ENCODE peak calls at places on chromosomes 4 and X, in six cellular contexts. B is AG10803, P is lower leg skin, I is heart left ventricle, E is epithelial cell of esophagus, K is upper lobe of right lung. Q is an unnamed sample.

GRCh38 chrX:134484039-134484438 is 24.1 kb downstream of the HPRT1 start:
- DNase-seq in B (peak), P (no peak), I (no peak), E (peak), K (no peak), Q (no peak)

GRCh38 chr4:147778942-147779341 is 47.1 kb downstream of the ARHGAP10 start:
- DNase-seq in B (no peak), P (no peak), I (no peak), E (no peak), K (no peak), Q (no peak)

GRCh38 chr4:84336964-84337705 is 162.0 kb downstream of the NKX6-1 start:
- DNase-seq in B (no peak), P (no peak), I (no peak), E (no peak), K (no peak), Q (no peak)

GRCh38 chr4:52848255-52848654 is 13.9 kb upstream of the RASL11B start:
- DNase-seq in B (no peak), P (no peak), I (no peak), E (peak), K (no peak), Q (no peak)

GRCh38 chr4:74474345-74475099 is 29.6 kb downstream of the AREG start:
- DNase-seq in B (peak), P (no peak), I (no peak), E (peak), K (no peak), Q (no peak)

GRCh38 chr4:1241466-1241935 is 7.4 kb downstream of the CTBP1 start:
- DNase-seq in B (no peak), P (no peak), I (peak), E (no peak), K (no peak), Q (peak)

GRCh38 chrX:38175140-38175539 is 45.5 kb downstream of the SRPX start:
- DNase-seq in B (no peak), P (no peak), I (no peak), E (peak), K (no peak), Q (no peak)

GRCh38 chr4:81648576-81649272 is 177.0 kb upstream of the RASGEF1B start:
- DNase-seq in B (no peak), P (no peak), I (no peak), E (no peak), K (no peak), Q (no peak)

GRCh38 chr4:158410272-158410671 is 111.4 kb upstream of the RXFP1 start:
- DNase-seq in B (peak), P (no peak), I (no peak), E (peak), K (no peak), Q (no peak)

GRCh38 chr4:126778348-126778747 is 854.4 kb upstream of the INTU start:
- DNase-seq in B (peak), P (no peak), I (no peak), E (peak), K (no peak), Q (no peak)

GRCh38 chrX:84118769-84119168 is 69.2 kb downstream of the RPS6KA6 start:
- DNase-seq in B (no peak), P (no peak), I (no peak), E (peak), K (no peak), Q (no peak)

GRCh38 chrX:13007519-13008188 is 32.7 kb downstream of the TMSB4X start:
- DNase-seq in B (peak), P (no peak), I (no peak), E (peak), K (no peak), Q (no peak)

GRCh38 chr4:177010421-177010820 is 217.7 kb upstream of the VEGFC start:
- DNase-seq in B (peak), P (no peak), I (no peak), E (peak), K (no peak), Q (no peak)

GRCh38 chr4:105715692-105716278 is 7.2 kb downstream of the GSTCD start:
- DNase-seq in B (peak), P (no peak), I (no peak), E (peak), K (no peak), Q (no peak)

GRCh38 chr4:150217192-150217591 is 138.9 kb downstream of the DCLK2 start:
- DNase-seq in B (peak), P (no peak), I (no peak), E (peak), K (no peak), Q (no peak)

GRCh38 chr4:118955515-118955914 is 66.9 kb downstream of the SYNPO2 start:
- DNase-seq in B (peak), P (no peak), I (no peak), E (no peak), K (no peak), Q (no peak)

GRCh38 chrX:3046253-3046909 is 5.1 kb downstream of the ARSF start:
- DNase-seq in B (peak), P (no peak), I (no peak), E (no peak), K (no peak), Q (no peak)

GRCh38 chr4:38091636-38092035 is 131.4 kb downstream of the PTTG2 start:
- DNase-seq in B (peak), P (no peak), I (no peak), E (peak), K (no peak), Q (no peak)

GRCh38 chrX:110853610-110854009 is 58.0 kb upstream of the CHRDL1 start:
- DNase-seq in B (peak), P (no peak), I (no peak), E (peak), K (no peak), Q (no peak)

GRCh38 chr4:2792711-2793577 is at the start of gene SH3BP2:
- DNase-seq in B (peak), P (peak), I (peak), E (peak), K (peak), Q (peak)

GRCh38 chr4:109041463-109041862 is 261.0 kb downstream of the COL25A1 start:
- DNase-seq in B (peak), P (no peak), I (no peak), E (no peak), K (no peak), Q (no peak)

GRCh38 chrX:126551725-126552312 is 795 bp downstream of the DCAF12L1 start:
- DNase-seq in B (no peak), P (no peak), I (no peak), E (no peak), K (no peak), Q (no peak)

GRCh38 chr4:6461301-6462165 is 10.9 kb downstream of the PPP2R2C start:
- DNase-seq in B (no peak), P (peak), I (no peak), E (no peak), K (peak), Q (no peak)

GRCh38 chr4:8407756-8408155 is 32.8 kb downstream of the ACOX3 start:
- DNase-seq in B (no peak), P (no peak), I (no peak), E (no peak), K (no peak), Q (no peak)

GRCh38 chr4:173763374-173763773 is 233.3 kb upstream of the HAND2 start:
- DNase-seq in B (no peak), P (no peak), I (no peak), E (no peak), K (no peak), Q (no peak)

GRCh38 chr4:185096032-185096653 is 46.9 kb upstream of the SLC25A4 start:
- DNase-seq in B (peak), P (no peak), I (peak), E (peak), K (no peak), Q (no peak)

GRCh38 chr4:38600575-38600974 is 63.4 kb upstream of the KLF3 start:
- DNase-seq in B (no peak), P (no peak), I (no peak), E (no peak), K (no peak), Q (no peak)

GRCh38 chr4:20528508-20528907 is 171.8 kb upstream of the PACRGL start:
- DNase-seq in B (peak), P (no peak), I (no peak), E (peak), K (no peak), Q (no peak)

GRCh38 chr4:84596826-84597225 is 13.9 kb downstream of the CDS1 start:
- DNase-seq in B (no peak), P (no peak), I (no peak), E (peak), K (peak), Q (no peak)

GRCh38 chrX:72102760-72103159 is 29.0 kb downstream of the RTL5 start:
- DNase-seq in B (no peak), P (peak), I (no peak), E (no peak), K (no peak), Q (no peak)

GRCh38 chrX:36908801-36909403 is 99.3 kb upstream of the FAM47C start:
- DNase-seq in B (peak), P (no peak), I (no peak), E (peak), K (no peak), Q (no peak)

GRCh38 chr4:159487284-159487747 is 384.4 kb downstream of the RAPGEF2 start:
- DNase-seq in B (peak), P (no peak), I (peak), E (peak), K (no peak), Q (no peak)

GRCh38 chr4:87060957-87061356 is 126.1 kb downstream of the AFF1 start:
- DNase-seq in B (peak), P (no peak), I (no peak), E (peak), K (no peak), Q (no peak)

GRCh38 chr4:87056884-87057283 is 122.1 kb downstream of the AFF1 start:
- DNase-seq in B (no peak), P (no peak), I (no peak), E (no peak), K (no peak), Q (no peak)

GRCh38 chr4:87057835-87058234 is 123.0 kb downstream of the AFF1 start:
- DNase-seq in B (no peak), P (no peak), I (no peak), E (no peak), K (no peak), Q (no peak)

GRCh38 chr4:87055340-87055739 is 120.5 kb downstream of the AFF1 start:
- DNase-seq in B (no peak), P (no peak), I (no peak), E (no peak), K (no peak), Q (no peak)

DNA sequence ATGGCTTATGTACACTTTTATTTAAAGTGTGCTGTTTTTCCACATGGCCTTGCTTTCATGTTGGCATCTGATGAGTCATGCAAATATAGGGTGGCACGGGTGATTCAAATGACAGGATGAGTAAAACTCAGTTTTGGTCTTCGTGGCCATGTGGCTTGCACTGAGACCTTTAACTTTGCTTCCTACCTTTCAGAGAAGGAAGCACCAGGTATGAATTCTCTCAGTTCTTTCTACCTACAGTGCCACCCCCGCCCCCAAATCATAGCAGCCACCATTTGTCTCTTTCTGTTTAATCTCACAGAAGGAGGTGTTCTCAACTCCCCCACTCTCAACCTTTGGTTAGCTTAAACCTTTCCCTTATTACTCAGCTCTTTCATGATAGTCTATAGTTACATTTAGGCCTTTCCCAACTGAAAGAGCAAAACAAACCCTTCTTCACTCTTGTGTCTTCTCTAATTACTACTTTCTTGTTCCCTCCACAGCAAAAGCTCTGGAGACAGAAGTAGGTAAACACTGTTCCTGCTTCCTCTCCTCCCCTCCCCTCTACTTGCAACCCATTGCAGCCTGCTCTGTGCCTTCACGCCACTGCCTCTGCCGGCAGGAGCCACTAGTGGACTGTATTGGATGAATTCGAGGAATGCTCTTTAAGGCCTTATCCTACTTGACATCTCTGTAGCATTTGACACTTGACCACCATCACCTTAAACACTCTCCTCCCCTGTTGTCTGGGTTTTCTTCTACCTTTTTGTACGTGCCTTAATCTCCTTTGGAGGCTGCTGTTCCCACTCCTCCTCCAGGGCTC is 123.7 kb downstream of the AFF1 start:
- DNase-seq in B (no peak), P (no peak), I (no peak), E (peak), K (peak), Q (no peak)
- TF ChIP-seq CTCF in B (no peak), P (no peak), I (peak), E (no peak), K (peak), Q (no peak)

DNA sequence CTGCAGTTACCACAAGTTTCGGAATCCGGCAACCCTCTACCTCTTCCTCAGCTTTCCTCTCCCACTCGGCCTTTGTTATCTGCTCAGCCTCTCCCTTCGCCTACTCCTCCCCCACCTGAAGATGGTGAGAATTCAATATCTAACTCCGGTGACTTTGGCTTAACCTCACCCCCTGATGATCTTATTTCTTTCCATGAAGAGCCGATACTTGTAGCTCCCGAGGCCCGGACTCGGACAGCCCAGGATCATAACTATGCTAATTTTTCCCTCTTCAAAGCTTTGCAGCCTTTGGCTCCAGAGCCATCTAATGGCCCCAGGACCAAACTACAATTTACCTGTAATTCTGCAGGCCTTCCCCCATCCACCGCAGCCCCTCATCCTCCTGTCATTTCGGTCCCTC is 32.0 kb upstream of the MGST2 start:
- DNase-seq in B (peak), P (no peak), I (peak), E (peak), K (no peak), Q (no peak)
- TF ChIP-seq CTCF in B (peak), P (no peak), I (peak), E (peak), K (peak), Q (no peak)

GRCh38 chrX:69424161-69424560 is 80.0 kb upstream of the NALF2 start:
- DNase-seq in B (peak), P (no peak), I (no peak), E (peak), K (no peak), Q (no peak)
- TF ChIP-seq CTCF in B (peak), P (no peak), I (peak), E (no peak), K (peak), Q (no peak)

DNA sequence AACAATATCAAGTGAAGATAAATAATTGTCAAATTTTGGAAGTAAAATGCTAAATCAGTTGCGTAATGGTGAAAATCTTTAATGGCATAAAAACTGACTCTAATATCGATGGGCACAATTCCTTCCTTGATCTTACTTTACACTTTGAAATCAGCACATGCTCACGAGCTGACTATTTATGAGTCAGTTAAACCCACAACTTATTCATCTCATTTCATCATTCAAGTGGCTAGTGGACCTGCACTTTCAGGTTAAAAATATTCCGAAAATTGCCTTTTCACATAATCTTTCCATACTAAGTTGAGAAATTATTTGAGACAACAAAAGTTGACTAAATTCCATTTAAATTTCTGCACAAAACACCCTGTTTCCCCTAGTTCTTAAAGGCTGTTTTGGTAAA is 582.1 kb upstream of the TENM3 start:
- DNase-seq in B (peak), P (no peak), I (no peak), E (peak), K (no peak), Q (no peak)
- TF ChIP-seq CTCF in B (no peak), P (no peak), I (no peak), E (no peak), K (no peak), Q (no peak)

GRCh38 chr4:112910109-112910736 is 139.2 kb upstream of the ANK2 start:
- DNase-seq in B (peak), P (no peak), I (no peak), E (no peak), K (no peak), Q (no peak)
- TF ChIP-seq CTCF in B (peak), P (no peak), I (peak), E (no peak), K (no peak), Q (no peak)

GRCh38 chrX:136767104-136767941 is 13.4 kb downstream of the ARHGEF6 start:
- DNase-seq in B (peak), P (peak), I (peak), E (peak), K (peak), Q (peak)
- TF ChIP-seq CTCF in B (no peak), P (no peak), I (peak), E (no peak), K (no peak), Q (peak)

GRCh38 chrX:27555514-27555913 is 34.6 kb upstream of the DCAF8L2 start:
- DNase-seq in B (no peak), P (no peak), I (no peak), E (peak), K (no peak), Q (no peak)
- TF ChIP-seq CTCF in B (no peak), P (no peak), I (peak), E (peak), K (peak), Q (no peak)

GRCh38 chr4:154312246-154312645 is 179.4 kb downstream of the DCHS2 start:
- DNase-seq in B (no peak), P (no peak), I (no peak), E (no peak), K (no peak), Q (no peak)

GRCh38 chr4:154315741-154316140 is 175.9 kb downstream of the DCHS2 start:
- DNase-seq in B (no peak), P (no peak), I (no peak), E (no peak), K (no peak), Q (no peak)

GRCh38 chr4:154313004-154313587 is 178.5 kb downstream of the DCHS2 start:
- DNase-seq in B (no peak), P (no peak), I (no peak), E (no peak), K (no peak), Q (no peak)

GRCh38 chr4:154317600-154317999 is 174.0 kb downstream of the DCHS2 start:
- DNase-seq in B (no peak), P (no peak), I (no peak), E (no peak), K (no peak), Q (no peak)

DNA sequence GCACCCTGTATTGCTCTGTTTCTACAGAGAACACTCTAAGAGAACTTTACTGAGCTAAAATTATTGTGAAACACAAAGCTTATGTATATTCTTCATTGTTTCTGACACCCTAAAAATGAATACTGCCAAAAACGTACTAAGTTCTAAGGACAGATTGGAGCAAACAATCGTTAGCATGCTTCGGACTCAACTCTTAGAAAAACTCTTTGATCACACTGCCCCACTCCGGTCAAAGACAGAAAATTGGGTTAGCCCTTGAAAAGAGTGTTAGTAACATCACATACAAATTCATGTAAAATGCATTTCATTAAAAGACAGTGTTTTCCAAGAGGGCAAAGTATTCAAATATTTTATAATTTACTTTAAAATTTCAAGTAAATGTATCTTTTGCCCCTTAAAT is 177.4 kb downstream of the DCHS2 start:
- DNase-seq in B (peak), P (no peak), I (no peak), E (peak), K (no peak), Q (no peak)
- TF ChIP-seq CTCF in B (peak), P (no peak), I (peak), E (peak), K (peak), Q (no peak)

DNA sequence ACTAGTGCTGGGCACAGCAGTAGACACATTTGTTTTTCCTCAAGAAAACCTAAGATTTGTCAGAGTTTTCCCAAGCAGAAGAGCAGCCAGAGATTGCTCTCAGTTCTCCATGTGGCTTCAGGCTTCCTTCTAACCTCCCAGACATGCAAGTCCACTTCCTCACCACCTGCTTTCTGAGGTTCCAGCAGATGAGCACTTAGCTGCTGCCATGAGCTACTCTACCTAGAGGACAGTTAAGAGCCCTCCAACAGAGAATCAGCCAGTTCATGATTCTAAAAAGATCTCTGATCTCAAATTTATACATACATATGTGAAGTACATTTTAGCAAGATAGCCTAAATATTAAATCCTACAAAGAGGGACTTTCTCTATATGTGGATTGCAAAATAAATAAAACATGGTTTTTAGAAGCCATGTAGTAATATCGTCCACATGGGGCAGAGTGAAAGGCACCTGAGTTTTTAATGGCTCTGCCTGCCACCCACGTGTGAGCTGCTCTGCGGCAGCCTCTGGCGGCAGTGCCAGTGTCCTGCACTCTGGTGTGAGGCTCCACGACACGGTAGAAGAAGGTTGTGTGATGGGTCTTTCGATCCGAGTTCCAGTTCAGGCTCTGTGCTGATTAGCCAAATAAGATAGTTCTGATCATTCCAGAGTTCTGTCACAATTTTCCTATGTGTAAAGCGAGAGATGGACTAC is 10.3 kb downstream of the CYP4V2 start:
- DNase-seq in B (peak), P (no peak), I (no peak), E (peak), K (peak), Q (no peak)
- TF ChIP-seq CTCF in B (peak), P (no peak), I (peak), E (peak), K (peak), Q (peak)

GRCh38 chrX:106035064-106035463 is 3.5 kb downstream of the SERPINA7 start:
- DNase-seq in B (no peak), P (no peak), I (no peak), E (peak), K (no peak), Q (no peak)
- TF ChIP-seq CTCF in B (no peak), P (no peak), I (no peak), E (peak), K (no peak), Q (no peak)

Q was measured in CD14-positive monocyte.